ENCODE peak calls at places on chromosomes 3 and 15, in nine cellular contexts. C is pancreas, E is left lung, D is tibial nerve, W is bronchial epithelial cell, M is IMR-90, T is upper lobe of left lung, I is heart left ventricle, N is Peyer's patch. B is an unnamed sample. For H3K36me3, the result is how much of the 10 kb centered on the place peaks cover.

GRCh38 chr3:42376397-42376798 is 34.0 kb downstream of the LYZL4 start:
- DNase-seq in I (peak), N (no peak), W (peak), E (no peak), C (no peak), D (peak), T (no peak), M (peak), B (peak)

GRCh38 chr15:22956257-22956979 is 23.8 kb downstream of the CYFIP1 start:
- DNase-seq in W (no peak), N (no peak), C (no peak), I (peak), E (no peak), D (no peak), M (no peak), T (peak), B (no peak)

GRCh38 chr15:89299896-89300295 is 34.7 kb downstream of the POLG start:
- DNase-seq in D (no peak), N (no peak), C (no peak), T (no peak), M (peak), I (no peak), W (peak), E (no peak), B (no peak)

GRCh38 chr15:77181305-77182074 is 110.6 kb upstream of the TSPAN3 start:
- DNase-seq in M (no peak), E (no peak), C (no peak), W (no peak), D (no peak), I (no peak), T (no peak), N (no peak), B (no peak)

GRCh38 chr15:26166429-26166828 is 303.3 kb upstream of the ATP10A start:
- DNase-seq in N (no peak), T (no peak), I (no peak), E (no peak), M (no peak), D (no peak), C (no peak), W (no peak), B (no peak)

GRCh38 chr3:65080432-65080831 is 392.6 kb upstream of the ADAMTS9 start:
- DNase-seq in D (no peak), N (no peak), W (no peak), M (no peak), I (no peak), C (no peak), E (no peak), T (no peak), B (no peak)

GRCh38 chr3:13419356-13420050 is 619 bp downstream of the NUP210 start:
- DNase-seq in I (peak), N (peak), C (peak), E (peak), D (no peak), M (no peak), T (peak), W (no peak), B (no peak)

GRCh38 chr3:113898892-113899291 is 48.9 kb upstream of the ZDHHC23 start:
- DNase-seq in C (no peak), N (no peak), T (no peak), M (peak), E (no peak), I (no peak), W (no peak), D (no peak), B (no peak)

GRCh38 chr15:55499158-55499557 is 8.9 kb downstream of the DNAAF4 start:
- DNase-seq in W (no peak), E (no peak), C (no peak), T (no peak), M (no peak), I (no peak), D (no peak), N (no peak), B (no peak)

GRCh38 chr3:31462050-31462569 is 70.6 kb upstream of the STT3B start:
- DNase-seq in M (no peak), D (no peak), I (no peak), T (no peak), E (no peak), N (no peak), W (peak), C (no peak), B (no peak)

GRCh38 chr3:38345879-38346583 is 554 bp upstream of the XYLB start:
- DNase-seq in I (no peak), T (no peak), E (no peak), D (peak), N (no peak), M (no peak), C (no peak), W (no peak), B (no peak)

GRCh38 chr3:184758056-184758455 is 46.2 kb upstream of the MAGEF1 start:
- DNase-seq in N (no peak), E (no peak), D (no peak), C (no peak), M (no peak), T (no peak), I (no peak), W (no peak), B (no peak)

GRCh38 chr3:184755315-184755731 is 43.5 kb upstream of the MAGEF1 start:
- DNase-seq in N (no peak), M (no peak), D (no peak), W (no peak), E (no peak), I (no peak), T (no peak), C (no peak), B (no peak)

GRCh38 chr3:184759666-184760200 is 47.9 kb upstream of the MAGEF1 start:
- DNase-seq in W (no peak), N (no peak), D (no peak), I (no peak), T (no peak), M (no peak), C (no peak), E (no peak), B (no peak)

GRCh38 chr3:184756151-184756681 is 44.4 kb upstream of the MAGEF1 start:
- DNase-seq in D (no peak), T (no peak), I (no peak), E (no peak), M (no peak), N (no peak), C (no peak), W (no peak), B (no peak)

GRCh38 chr3:184757010-184757651 is 45.3 kb upstream of the MAGEF1 start:
- DNase-seq in T (no peak), I (peak), E (no peak), W (peak), M (peak), C (no peak), N (no peak), D (peak), B (no peak)
- H3K4me3 ChIP-seq in T (no peak), I (peak), E (no peak), W (no peak), M (no peak), C (no peak), N (no peak), D (no peak), B (no peak)

GRCh38 chr3:177889158-177889557 is 647.1 kb upstream of the KCNMB2 start:
- DNase-seq in N (no peak), T (no peak), E (no peak), D (no peak), C (no peak), W (no peak), M (no peak), I (no peak), B (no peak)

GRCh38 chr3:177887475-177887874 is 648.8 kb upstream of the KCNMB2 start:
- DNase-seq in M (no peak), W (no peak), N (no peak), D (no peak), I (no peak), E (no peak), C (no peak), T (no peak), B (no peak)

GRCh38 chr3:177894021-177894690 is 642.1 kb upstream of the KCNMB2 start:
- DNase-seq in W (no peak), C (no peak), M (no peak), D (no peak), I (no peak), T (no peak), N (no peak), E (no peak), B (no peak)

GRCh38 chr3:177898185-177898584 is 638.1 kb upstream of the KCNMB2 start:
- DNase-seq in M (no peak), W (no peak), D (no peak), N (no peak), E (no peak), T (peak), I (no peak), C (no peak), B (no peak)

GRCh38 chr3:177893321-177893720 is 642.9 kb upstream of the KCNMB2 start:
- DNase-seq in T (no peak), I (no peak), M (no peak), C (no peak), E (no peak), N (no peak), D (no peak), W (no peak), B (no peak)
- TF ChIP-seq CTCF in T (peak), I (no peak), M (no peak), C (no peak), E (no peak), N (peak), D (no peak), W (no peak), B (no peak)

GRCh38 chr3:181716916-181717315 is 5.2 kb downstream of the SOX2 start:
- DNase-seq in C (no peak), E (no peak), D (no peak), T (no peak), I (no peak), N (no peak), W (peak), M (no peak), B (no peak)
- H3K36me3 ChIP-seq in C (under half), E (under half), D (under half), T (under half), I (under half), N (under half), W (under half), M (under half), B (under half)

DNA sequence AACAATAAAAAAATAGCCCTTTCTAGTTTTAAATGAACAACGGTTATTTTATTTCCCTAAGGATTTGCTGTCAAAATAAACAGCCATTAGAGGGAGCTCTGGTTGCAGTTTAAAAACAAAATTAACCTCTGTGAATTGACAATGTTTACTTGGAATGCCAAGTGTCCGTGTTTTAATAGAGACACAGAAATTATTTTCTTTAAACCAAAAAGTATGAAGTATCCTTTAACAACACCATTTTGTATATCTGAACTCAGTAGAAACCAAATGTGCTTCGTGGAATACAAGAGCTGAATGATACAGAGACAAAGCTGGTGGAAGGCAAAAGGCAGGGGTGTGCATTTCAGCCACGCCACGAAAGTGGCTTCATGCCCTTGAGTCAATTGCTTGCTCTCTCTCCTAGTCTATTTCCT is 74.4 kb downstream of the MOBP start:
- DNase-seq in W (peak), D (no peak), T (no peak), C (no peak), I (no peak), E (no peak), N (no peak), M (peak), B (no peak)
- H3K4me3 ChIP-seq in W (no peak), D (no peak), T (no peak), C (no peak), I (no peak), E (no peak), N (no peak), M (no peak), B (no peak)

DNA sequence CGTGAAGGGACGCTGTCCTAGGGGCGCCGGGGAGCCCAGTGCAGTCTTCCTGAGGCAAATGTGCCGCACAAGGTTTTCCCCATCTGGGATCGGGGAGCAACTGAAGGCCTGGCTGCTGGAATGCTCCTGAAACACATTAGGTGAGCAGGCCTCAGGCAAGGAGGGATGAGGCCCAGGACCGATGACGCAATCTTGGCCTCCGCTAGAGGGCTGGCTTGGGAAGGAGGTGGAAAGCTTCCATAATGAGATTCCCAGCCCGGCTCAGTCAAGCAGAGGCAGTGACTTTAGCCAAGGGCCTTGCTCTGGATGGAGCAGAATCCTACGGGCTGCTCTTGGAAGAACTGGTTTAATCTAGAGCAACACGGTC is 50.8 kb downstream of the CPN2 start:
- DNase-seq in W (peak), M (peak), D (peak), T (no peak), I (peak), N (no peak), E (no peak), C (peak), B (no peak)
- TF ChIP-seq CTCF in W (peak), M (no peak), D (no peak), T (no peak), I (no peak), N (no peak), E (no peak), C (no peak), B (peak)

GRCh38 chr3:15714448-15714847 is 83.3 kb downstream of the ANKRD28 start:
- DNase-seq in M (no peak), D (no peak), E (no peak), N (no peak), T (no peak), C (no peak), I (no peak), W (no peak), B (no peak)
- H3K36me3 ChIP-seq in M (under half), D (under half), E (under half), N (under half), T (under half), C (under half), I (under half), W (under half), B (under half)

GRCh38 chr3:149653136-149653535 is 4.7 kb downstream of the WWTR1 start:
- DNase-seq in N (no peak), C (no peak), M (no peak), I (no peak), T (no peak), E (no peak), W (no peak), D (no peak), B (no peak)
- H3K4me3 ChIP-seq in N (no peak), C (no peak), M (no peak), I (peak), T (no peak), E (peak), W (no peak), D (no peak), B (no peak)

DNA sequence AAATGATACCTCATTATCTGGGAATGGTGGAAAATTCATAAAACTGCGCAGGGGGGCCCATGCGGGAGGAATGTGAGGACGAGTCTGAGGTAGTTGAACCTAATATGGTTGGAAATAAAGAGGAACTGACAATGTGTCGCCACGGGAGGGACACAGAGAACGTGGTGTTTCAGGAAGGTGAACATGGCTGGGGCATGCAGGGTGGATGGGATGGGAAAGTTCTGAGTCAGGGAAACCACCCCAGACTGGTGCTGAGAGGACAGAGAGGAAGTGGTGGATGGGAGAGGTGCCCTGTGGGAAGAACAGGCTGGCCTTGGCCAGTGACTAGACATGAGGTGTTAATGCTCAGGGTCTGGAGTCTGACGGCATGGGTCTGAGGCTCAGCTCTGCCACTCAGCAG is 137.1 kb upstream of the WNT5A start:
- DNase-seq in E (no peak), C (no peak), T (no peak), I (no peak), D (peak), W (peak), N (no peak), M (peak), B (no peak)
- TF ChIP-seq CTCF in E (no peak), C (no peak), T (no peak), I (no peak), D (no peak), W (peak), N (no peak), M (no peak), B (no peak)

GRCh38 chr3:138400651-138401070 is 33.8 kb upstream of the ESYT3 start:
- DNase-seq in T (no peak), W (no peak), D (no peak), M (no peak), I (no peak), C (no peak), N (no peak), E (no peak), B (no peak)
- H3K36me3 ChIP-seq in T (under half), W (under half), D (half or more), M (under half), I (half or more), C (under half), N (under half), E (under half), B (under half)